ENCODE peak calls at places on chromosomes 11 and 22, in four cellular contexts. S is AG04449, H is spleen, R is IMR-90. N is an unnamed sample.

GRCh38 chr11:120409655-120410054 is 73.4 kb downstream of the ARHGEF12 start:
- DNase-seq in S (no peak), H (no peak), R (peak), N (no peak)

GRCh38 chr11:68358416-68358815 is 46.0 kb downstream of the LRP5 start:
- DNase-seq in S (no peak), H (no peak), R (no peak), N (no peak)

GRCh38 chr11:30873924-30874323 is 287.8 kb upstream of the MPPED2 start:
- DNase-seq in S (no peak), H (no peak), R (no peak), N (no peak)

GRCh38 chr11:15967966-15968365 is 388.4 kb downstream of the SOX6 start:
- DNase-seq in S (no peak), H (no peak), R (peak), N (peak)

GRCh38 chr22:27782065-27782464 is 19.5 kb downstream of the MN1 start:
- DNase-seq in S (no peak), H (no peak), R (no peak), N (no peak)

GRCh38 chr11:65616575-65617001 is 1.0 kb downstream of the PCNX3 start:
- DNase-seq in S (no peak), H (peak), R (no peak), N (no peak)

GRCh38 chr11:103892603-103893002 is 143.8 kb upstream of the DDI1 start:
- DNase-seq in S (no peak), H (no peak), R (peak), N (peak)

GRCh38 chr11:88552377-88553029 is 215.0 kb upstream of the CTSC start:
- DNase-seq in S (no peak), H (peak), R (peak), N (peak)

GRCh38 chr22:49774499-49775151 is 53.0 kb downstream of the BRD1 start:
- DNase-seq in S (no peak), H (no peak), R (no peak), N (no peak)

GRCh38 chr11:1531418-1531817 is 40.7 kb downstream of the DUSP8 start:
- DNase-seq in S (no peak), H (no peak), R (no peak), N (no peak)

GRCh38 chr22:20653012-20653794 is 120.7 kb upstream of the SERPIND1 start:
- DNase-seq in S (no peak), H (no peak), R (no peak), N (no peak)

GRCh38 chr22:49255741-49256318 is 571.8 kb downstream of the BRD1 start:
- DNase-seq in S (no peak), H (no peak), R (no peak), N (no peak)

GRCh38 chr22:19905619-19906276 is 35.8 kb upstream of the COMT start:
- DNase-seq in S (no peak), H (no peak), R (no peak), N (no peak)

GRCh38 chr22:30892286-30892685 is 76.3 kb downstream of the MORC2 start:
- DNase-seq in S (no peak), H (peak), R (no peak), N (no peak)

GRCh38 chr11:13349581-13349980 is 72.0 kb downstream of the BMAL1 start:
- DNase-seq in S (no peak), H (no peak), R (no peak), N (no peak)

GRCh38 chr11:92136792-92137191 is 87.8 kb upstream of the FAT3 start:
- DNase-seq in S (no peak), H (no peak), R (no peak), N (no peak)

GRCh38 chr11:124861670-124862069 is 3.6 kb upstream of the ROBO3 start:
- DNase-seq in S (no peak), H (no peak), R (no peak), N (no peak)

GRCh38 chr11:123654566-123655081 is at the start of gene SCN3B:
- DNase-seq in S (no peak), H (no peak), R (peak), N (peak)

GRCh38 chr11:115716577-115717214 is 212.5 kb upstream of the CADM1 start:
- DNase-seq in S (no peak), H (no peak), R (no peak), N (no peak)

GRCh38 chr11:68010058-68011041 is at the start of gene ALDH3B1:
- DNase-seq in S (no peak), H (peak), R (peak), N (peak)

GRCh38 chr11:64048042-64048854 is 12.5 kb downstream of the FLRT1 start:
- DNase-seq in S (no peak), H (no peak), R (no peak), N (no peak)

GRCh38 chr22:37559901-37560681 is at the start of gene CDC42EP1:
- DNase-seq in S (no peak), H (no peak), R (peak), N (peak)

GRCh38 chr22:23404689-23405365 is 175.3 kb downstream of the IGLL1 start:
- DNase-seq in S (no peak), H (peak), R (peak), N (peak)

GRCh38 chr22:16988257-16988656 is 19.8 kb downstream of the GAB4 start:
- DNase-seq in S (no peak), H (no peak), R (no peak), N (no peak)

GRCh38 chr11:46431211-46431610 is 39.6 kb upstream of the CHRM4 start:
- DNase-seq in S (no peak), H (no peak), R (no peak), N (no peak)

GRCh38 chr11:59076876-59077571 is 9.1 kb upstream of the GLYATL1B start:
- DNase-seq in S (no peak), H (peak), R (no peak), N (no peak)

GRCh38 chr11:6812391-6813005 is 13.0 kb upstream of the OR6A2 start:
- DNase-seq in S (no peak), H (no peak), R (peak), N (peak)

GRCh38 chr11:101913631-101914030 is 1.2 kb upstream of the CEP126 start:
- DNase-seq in S (no peak), H (no peak), R (no peak), N (no peak)

GRCh38 chr22:43148581-43148980 is 2.8 kb upstream of the TSPO start:
- DNase-seq in S (no peak), H (peak), R (no peak), N (no peak)

GRCh38 chr22:43152001-43152354 is 619 bp downstream of the TSPO start:
- DNase-seq in S (no peak), H (no peak), R (no peak), N (no peak)

GRCh38 chr22:43151251-43152000 is at the start of gene TSPO:
- DNase-seq in S (no peak), H (peak), R (peak), N (peak)

GRCh38 chr22:43152355-43153071 is 1.2 kb downstream of the TSPO start:
- DNase-seq in S (no peak), H (peak), R (peak), N (peak)

DNA sequence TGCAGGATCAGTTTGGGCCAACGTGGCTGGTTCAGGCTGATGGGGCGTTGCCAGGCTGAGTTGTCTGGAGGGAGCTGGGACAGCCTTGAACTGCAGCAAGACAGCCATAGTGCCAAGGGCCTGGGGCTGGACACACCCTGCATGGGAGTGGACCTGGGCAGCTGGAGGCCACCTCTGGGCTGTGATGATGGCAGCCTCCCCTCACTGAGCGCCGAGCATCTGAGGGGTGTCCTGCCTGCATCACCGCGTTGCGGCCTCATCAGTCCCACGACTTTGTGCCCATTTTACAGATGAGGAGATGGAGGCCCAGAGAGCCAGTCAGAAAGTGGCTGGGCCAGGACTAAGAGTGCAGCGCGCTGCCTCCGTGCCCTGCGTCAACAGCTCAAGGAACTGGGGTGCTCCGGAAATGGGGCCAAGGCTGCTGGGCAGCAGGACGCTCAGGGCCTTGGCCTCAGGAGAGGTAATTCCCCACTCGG is 590 bp upstream of the TSPO start:
- DNase-seq in S (no peak), H (peak), R (no peak), N (no peak)
- H3K4me3 ChIP-seq in S (peak), H (peak), R (peak), N (peak)

GRCh38 chr11:3234846-3235245 is 2.6 kb upstream of the MRGPRE start:
- DNase-seq in S (no peak), H (no peak), R (no peak), N (no peak)
- TF ChIP-seq CTCF in S (no peak), H (no peak), R (no peak), N (no peak)

GRCh38 chr22:25551396-25551795 is 13.1 kb upstream of the GRK3 start:
- DNase-seq in S (no peak), H (no peak), R (no peak), N (no peak)
- H3K4me3 ChIP-seq in S (no peak), H (no peak), R (no peak), N (no peak)

DNA sequence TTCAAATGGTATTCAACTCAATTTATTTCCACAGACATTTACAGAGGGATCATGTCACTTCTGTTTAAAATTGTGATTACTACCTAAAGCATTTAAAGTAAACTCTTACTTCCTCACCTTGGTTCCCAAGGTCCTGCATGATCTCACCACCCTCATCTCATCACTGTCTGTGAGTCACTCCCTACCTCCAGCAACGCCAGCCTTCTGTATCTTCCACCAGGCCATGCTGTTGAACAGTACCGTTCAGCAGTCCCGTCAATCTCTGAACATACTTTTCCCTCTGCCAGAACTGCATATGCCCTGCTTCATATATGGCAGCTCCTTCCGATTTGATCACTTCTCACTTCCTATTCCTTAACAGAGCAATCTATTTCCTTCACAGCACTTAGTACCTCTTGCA is 2.0 kb downstream of the FBXO3 start:
- DNase-seq in S (no peak), H (no peak), R (peak), N (no peak)
- TF ChIP-seq CTCF in S (no peak), H (no peak), R (no peak), N (no peak)

GRCh38 chr11:118912742-118913410 is 12.8 kb downstream of the BCL9L start:
- DNase-seq in S (no peak), H (peak), R (peak), N (no peak)
- H3K4me3 ChIP-seq in S (no peak), H (no peak), R (no peak), N (no peak)

GRCh38 chr11:44314733-44315132 is 4.8 kb upstream of the ALX4 start:
- DNase-seq in S (no peak), H (no peak), R (no peak), N (no peak)

GRCh38 chr11:44318369-44318768 is 8.4 kb upstream of the ALX4 start:
- DNase-seq in S (no peak), H (no peak), R (no peak), N (no peak)

GRCh38 chr11:44319170-44319551 is 9.2 kb upstream of the ALX4 start:
- DNase-seq in S (no peak), H (peak), R (no peak), N (no peak)

GRCh38 chr11:44315947-44316387 is 6.0 kb upstream of the ALX4 start:
- DNase-seq in S (no peak), H (peak), R (peak), N (no peak)

DNA sequence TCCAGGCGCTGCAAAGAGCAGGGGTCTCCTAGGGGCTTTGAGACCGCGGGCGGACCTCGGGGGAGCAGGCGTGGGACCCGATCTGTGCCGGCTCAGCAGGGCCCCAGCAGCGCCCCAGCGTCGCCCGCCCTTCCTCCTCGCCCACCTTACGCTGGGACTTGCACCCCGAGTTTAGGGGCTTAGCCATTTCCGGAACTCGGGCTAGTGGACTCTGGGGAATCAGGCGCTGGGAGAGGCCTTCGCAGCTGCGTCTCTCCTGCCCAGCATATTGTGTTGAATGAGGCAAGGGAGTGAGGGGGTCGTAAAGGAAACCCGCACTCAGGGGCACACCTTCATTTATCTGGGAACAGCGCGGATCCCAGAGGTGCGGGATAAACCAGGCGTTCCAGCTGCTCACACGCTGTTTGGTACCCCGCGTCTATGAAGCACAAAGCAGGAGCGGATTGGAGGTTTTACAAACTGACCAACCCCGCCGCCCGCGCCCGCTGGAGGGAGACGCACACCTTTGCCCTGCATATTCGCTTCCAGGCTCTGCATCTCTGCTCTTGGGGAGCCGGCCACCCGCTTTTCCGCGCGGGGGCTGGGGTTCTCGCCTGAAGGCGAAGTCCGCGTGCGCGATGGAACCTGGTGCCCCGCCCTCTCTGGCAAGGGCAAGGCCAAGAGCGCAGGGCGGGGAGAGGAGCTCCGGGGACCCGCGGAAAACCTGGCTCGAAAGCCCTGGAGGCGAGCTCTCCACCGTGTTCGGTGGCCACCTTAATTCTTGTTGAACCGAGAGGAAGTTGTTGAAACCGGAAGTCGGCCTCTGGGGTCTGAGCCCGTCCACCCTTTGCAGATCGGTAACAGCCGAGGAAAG is 6.7 kb upstream of the ALX4 start:
- DNase-seq in S (no peak), H (peak), R (no peak), N (no peak)
- TF ChIP-seq CTCF in S (no peak), H (no peak), R (no peak), N (no peak)

GRCh38 chr11:14393889-14394288 is 34.9 kb upstream of the RRAS2 start:
- DNase-seq in S (no peak), H (no peak), R (no peak), N (no peak)
- H3K4me3 ChIP-seq in S (no peak), H (no peak), R (no peak), N (no peak)

GRCh38 chr22:22235564-22235963 is 9.0 kb upstream of the VPREB1 start:
- DNase-seq in S (no peak), H (no peak), R (no peak), N (peak)
- TF ChIP-seq CTCF in S (no peak), H (peak), R (peak), N (peak)

N was measured in fibroblast of pulmonary artery.